ENCODE peak calls at places on chromosomes 13 and 19, in five cellular contexts. One of them, this sample, is unnamed.

GRCh38 chr13:25232937-25233515 is 54.3 kb downstream of the MTMR6 start:
- DNase-seq in BE2C: no peak
- DNase-seq in fibroblast of mammary gland: peak; percentile 47
- DNase-seq in IMR-90: peak; percentile 21
- DNase-seq in astrocyte: no peak
- DNase-seq in this sample: peak; percentile 38

GRCh38 chr13:30442854-30443379 is 20.6 kb downstream of the UBE2L5 start:
- DNase-seq in IMR-90: no peak
- DNase-seq in astrocyte: no peak
- DNase-seq in BE2C: no peak
- DNase-seq in fibroblast of mammary gland: no peak
- DNase-seq in this sample: no peak

GRCh38 chr19:44951179-44952159 is 3.7 kb upstream of the CLPTM1 start:
- DNase-seq in IMR-90: peak; percentile 82
- DNase-seq in fibroblast of mammary gland: peak; percentile 84
- DNase-seq in BE2C: peak; percentile 82
- DNase-seq in astrocyte: peak; percentile 52
- DNase-seq in this sample: peak; percentile 88

GRCh38 chr13:103101902-103102301 is 35.7 kb upstream of the SLC10A2 start:
- DNase-seq in IMR-90: no peak
- DNase-seq in astrocyte: no peak
- DNase-seq in BE2C: no peak
- DNase-seq in fibroblast of mammary gland: no peak
- DNase-seq in this sample: no peak

GRCh38 chr19:7637374-7638256 is 705 bp downstream of the STXBP2 start:
- DNase-seq in IMR-90: no peak
- DNase-seq in BE2C: no peak
- DNase-seq in fibroblast of mammary gland: no peak
- DNase-seq in astrocyte: no peak
- DNase-seq in this sample: no peak

GRCh38 chr13:94842901-94843300 is 130.6 kb upstream of the SOX21 start:
- DNase-seq in astrocyte: no peak
- DNase-seq in IMR-90: no peak
- DNase-seq in fibroblast of mammary gland: no peak
- DNase-seq in BE2C: no peak
- DNase-seq in this sample: no peak

GRCh38 chr19:50281491-50281890 is 47.7 kb downstream of the KCNC3 start:
- DNase-seq in BE2C: no peak
- DNase-seq in fibroblast of mammary gland: no peak
- DNase-seq in IMR-90: no peak
- DNase-seq in astrocyte: no peak
- DNase-seq in this sample: no peak

GRCh38 chr19:29485293-29485692 is 40.5 kb upstream of the VSTM2B start:
- DNase-seq in IMR-90: no peak
- DNase-seq in astrocyte: no peak
- DNase-seq in BE2C: no peak
- DNase-seq in fibroblast of mammary gland: no peak
- DNase-seq in this sample: no peak

GRCh38 chr13:97766749-97767148 is 186.7 kb upstream of the IPO5 start:
- DNase-seq in astrocyte: no peak
- DNase-seq in IMR-90: no peak
- DNase-seq in BE2C: no peak
- DNase-seq in fibroblast of mammary gland: peak; percentile 28
- DNase-seq in this sample: peak; percentile 10

GRCh38 chr13:64007334-64007733 is 2591.7 kb upstream of the PCDH20 start:
- DNase-seq in fibroblast of mammary gland: no peak
- DNase-seq in BE2C: no peak
- DNase-seq in IMR-90: peak; percentile 35
- DNase-seq in astrocyte: peak; percentile 20
- DNase-seq in this sample: peak; percentile 10

GRCh38 chr13:97881556-97881955 is 71.9 kb upstream of the IPO5 start:
- DNase-seq in astrocyte: no peak
- DNase-seq in IMR-90: no peak
- DNase-seq in fibroblast of mammary gland: no peak
- DNase-seq in BE2C: no peak
- DNase-seq in this sample: no peak

GRCh38 chr19:50495020-50495531 is 15.9 kb downstream of the JOSD2 start:
- DNase-seq in astrocyte: no peak
- DNase-seq in fibroblast of mammary gland: no peak
- DNase-seq in IMR-90: no peak
- DNase-seq in BE2C: no peak
- DNase-seq in this sample: no peak

GRCh38 chr13:60066206-60066605 is 97.5 kb downstream of the DIAPH3 start:
- DNase-seq in fibroblast of mammary gland: no peak
- DNase-seq in IMR-90: no peak
- DNase-seq in BE2C: no peak
- DNase-seq in astrocyte: no peak
- DNase-seq in this sample: no peak

GRCh38 chr19:2332341-2333026 is 4.0 kb downstream of the SPPL2B start:
- DNase-seq in astrocyte: no peak
- DNase-seq in BE2C: peak; percentile 92
- DNase-seq in fibroblast of mammary gland: no peak
- DNase-seq in IMR-90: no peak
- DNase-seq in this sample: no peak

GRCh38 chr13:23455401-23456185 is 22.1 kb upstream of the SACS start:
- DNase-seq in BE2C: no peak
- DNase-seq in fibroblast of mammary gland: no peak
- DNase-seq in IMR-90: no peak
- DNase-seq in astrocyte: no peak
- DNase-seq in this sample: no peak

GRCh38 chr19:12952488-12953455 is 4.3 kb downstream of the GADD45GIP1 start:
- DNase-seq in astrocyte: peak; percentile 80
- DNase-seq in BE2C: peak; percentile 75
- DNase-seq in IMR-90: peak; percentile 88
- DNase-seq in fibroblast of mammary gland: peak; percentile 87
- DNase-seq in this sample: peak; percentile 93

GRCh38 chr13:50222569-50223332 is 207.5 kb downstream of the KCNRG start:
- DNase-seq in fibroblast of mammary gland: peak; percentile 95
- DNase-seq in astrocyte: peak; percentile 76
- DNase-seq in BE2C: no peak
- DNase-seq in IMR-90: peak; percentile 68
- DNase-seq in this sample: peak; percentile 95

GRCh38 chr13:75437582-75438318 is 44.2 kb downstream of the TBC1D4 start:
- DNase-seq in fibroblast of mammary gland: peak; percentile 53
- DNase-seq in IMR-90: peak; percentile 35
- DNase-seq in BE2C: no peak
- DNase-seq in astrocyte: peak; percentile 35
- DNase-seq in this sample: peak; percentile 38

GRCh38 chr13:113665582-113666323 is 1.3 kb upstream of the GRK1 start:
- DNase-seq in BE2C: peak; percentile 3
- DNase-seq in IMR-90: no peak
- DNase-seq in astrocyte: no peak
- DNase-seq in fibroblast of mammary gland: no peak
- DNase-seq in this sample: no peak

GRCh38 chr19:54162884-54163283 is 3.4 kb upstream of the LENG1 start:
- DNase-seq in IMR-90: no peak
- DNase-seq in BE2C: no peak
- DNase-seq in astrocyte: no peak
- DNase-seq in fibroblast of mammary gland: no peak
- DNase-seq in this sample: no peak

GRCh38 chr19:2338751-2339643 is 10.5 kb downstream of the SPPL2B start:
- DNase-seq in astrocyte: no peak
- DNase-seq in BE2C: no peak
- DNase-seq in IMR-90: no peak
- DNase-seq in fibroblast of mammary gland: no peak
- DNase-seq in this sample: no peak

GRCh38 chr19:7973883-7974282 is 30.4 kb upstream of the TIMM44 start:
- DNase-seq in fibroblast of mammary gland: no peak
- DNase-seq in IMR-90: no peak
- DNase-seq in astrocyte: no peak
- DNase-seq in BE2C: no peak
- DNase-seq in this sample: no peak

GRCh38 chr13:114063545-114064515 is 68.6 kb downstream of the RASA3 start:
- DNase-seq in BE2C: no peak
- DNase-seq in fibroblast of mammary gland: peak; percentile 81
- DNase-seq in IMR-90: peak; percentile 61
- DNase-seq in astrocyte: peak; percentile 58
- DNase-seq in this sample: peak; percentile 71

GRCh38 chr13:50219743-50220142 is 204.5 kb downstream of the KCNRG start:
- DNase-seq in astrocyte: no peak
- DNase-seq in BE2C: no peak
- DNase-seq in fibroblast of mammary gland: no peak
- DNase-seq in IMR-90: no peak
- DNase-seq in this sample: no peak

GRCh38 chr13:51435002-51435578 is 17.7 kb downstream of the INTS6 start:
- DNase-seq in astrocyte: no peak
- DNase-seq in IMR-90: peak; percentile 49
- DNase-seq in BE2C: no peak
- DNase-seq in fibroblast of mammary gland: peak; percentile 46
- DNase-seq in this sample: peak; percentile 62

GRCh38 chr19:45577111-45577905 is 7.3 kb downstream of the OPA3 start:
- DNase-seq in fibroblast of mammary gland: peak; percentile 95
- DNase-seq in astrocyte: peak; percentile 94
- DNase-seq in IMR-90: peak; percentile 95
- DNase-seq in BE2C: no peak
- DNase-seq in this sample: peak; percentile 89

GRCh38 chr19:50695251-50696064 is 24.1 kb downstream of the SHANK1 start:
- DNase-seq in BE2C: peak; percentile 75
- DNase-seq in astrocyte: no peak
- DNase-seq in fibroblast of mammary gland: no peak
- DNase-seq in IMR-90: no peak
- DNase-seq in this sample: no peak

GRCh38 chr19:2477732-2478191 is 1.8 kb downstream of the GADD45B start:
- DNase-seq in BE2C: no peak
- DNase-seq in fibroblast of mammary gland: peak; percentile 55
- DNase-seq in astrocyte: no peak
- DNase-seq in IMR-90: peak; percentile 49
- DNase-seq in this sample: peak; percentile 66

GRCh38 chr13:39347926-39348901 is 254.8 kb downstream of the LHFPL6 start:
- DNase-seq in astrocyte: no peak
- DNase-seq in fibroblast of mammary gland: no peak
- DNase-seq in BE2C: no peak
- DNase-seq in IMR-90: no peak
- DNase-seq in this sample: no peak

GRCh38 chr19:43555185-43555770 is 20.0 kb downstream of the XRCC1 start:
- DNase-seq in BE2C: peak; percentile 84
- DNase-seq in fibroblast of mammary gland: peak; percentile 69
- DNase-seq in IMR-90: peak; percentile 66
- DNase-seq in astrocyte: peak; percentile 40
- DNase-seq in this sample: peak; percentile 71

GRCh38 chr19:16882146-16882545 is 6.7 kb upstream of the F2RL3 start:
- DNase-seq in fibroblast of mammary gland: no peak
- DNase-seq in BE2C: no peak
- DNase-seq in IMR-90: no peak
- DNase-seq in astrocyte: no peak
- DNase-seq in this sample: no peak

GRCh38 chr13:44197791-44198770 is 175.5 kb upstream of the SERP2 start:
- DNase-seq in astrocyte: peak; percentile 48
- DNase-seq in fibroblast of mammary gland: no peak
- DNase-seq in IMR-90: peak; percentile 17
- DNase-seq in BE2C: no peak
- DNase-seq in this sample: peak; percentile 64

GRCh38 chr13:49248433-49249002 is 793 bp downstream of the CDADC1 start:
- DNase-seq in astrocyte: peak; percentile 27
- DNase-seq in BE2C: no peak
- DNase-seq in fibroblast of mammary gland: peak; percentile 45
- DNase-seq in IMR-90: peak; percentile 29
- DNase-seq in this sample: peak; percentile 54

GRCh38 chr13:80030491-80030890 is 310.4 kb downstream of the SPRY2 start:
- DNase-seq in fibroblast of mammary gland: peak; percentile 42
- DNase-seq in IMR-90: no peak
- DNase-seq in BE2C: peak; percentile 65
- DNase-seq in astrocyte: no peak
- DNase-seq in this sample: no peak

DNA sequence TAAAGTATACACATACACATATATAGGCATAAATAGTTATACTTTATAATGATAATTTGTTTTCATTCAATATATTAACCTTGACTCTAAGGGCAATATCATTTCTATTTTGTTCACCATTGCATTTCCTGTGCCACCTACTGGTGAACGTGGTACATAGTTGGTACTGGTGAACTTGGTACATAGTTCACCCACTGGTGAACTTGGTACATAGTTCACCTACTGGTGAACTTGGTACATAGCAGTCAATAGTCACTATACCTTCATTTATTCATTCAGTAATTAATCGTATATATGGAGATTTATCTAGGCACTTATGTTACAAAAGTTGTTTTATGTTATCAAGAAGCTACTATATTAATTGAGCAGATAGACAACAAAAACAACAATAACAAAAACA is 172.6 kb upstream of the ATXN8OS start:
- DNase-seq in fibroblast of mammary gland: no peak
- DNase-seq in astrocyte: no peak
- DNase-seq in IMR-90: no peak
- DNase-seq in BE2C: peak; percentile 46
- DNase-seq in this sample: no peak
- TF ChIP-seq CTCF in fibroblast of mammary gland: no peak
- TF ChIP-seq CTCF in astrocyte: peak; percentile 38
- TF ChIP-seq CTCF in IMR-90: no peak
- TF ChIP-seq CTCF in BE2C: peak; percentile 86
- TF ChIP-seq CTCF in this sample: no peak

DNA sequence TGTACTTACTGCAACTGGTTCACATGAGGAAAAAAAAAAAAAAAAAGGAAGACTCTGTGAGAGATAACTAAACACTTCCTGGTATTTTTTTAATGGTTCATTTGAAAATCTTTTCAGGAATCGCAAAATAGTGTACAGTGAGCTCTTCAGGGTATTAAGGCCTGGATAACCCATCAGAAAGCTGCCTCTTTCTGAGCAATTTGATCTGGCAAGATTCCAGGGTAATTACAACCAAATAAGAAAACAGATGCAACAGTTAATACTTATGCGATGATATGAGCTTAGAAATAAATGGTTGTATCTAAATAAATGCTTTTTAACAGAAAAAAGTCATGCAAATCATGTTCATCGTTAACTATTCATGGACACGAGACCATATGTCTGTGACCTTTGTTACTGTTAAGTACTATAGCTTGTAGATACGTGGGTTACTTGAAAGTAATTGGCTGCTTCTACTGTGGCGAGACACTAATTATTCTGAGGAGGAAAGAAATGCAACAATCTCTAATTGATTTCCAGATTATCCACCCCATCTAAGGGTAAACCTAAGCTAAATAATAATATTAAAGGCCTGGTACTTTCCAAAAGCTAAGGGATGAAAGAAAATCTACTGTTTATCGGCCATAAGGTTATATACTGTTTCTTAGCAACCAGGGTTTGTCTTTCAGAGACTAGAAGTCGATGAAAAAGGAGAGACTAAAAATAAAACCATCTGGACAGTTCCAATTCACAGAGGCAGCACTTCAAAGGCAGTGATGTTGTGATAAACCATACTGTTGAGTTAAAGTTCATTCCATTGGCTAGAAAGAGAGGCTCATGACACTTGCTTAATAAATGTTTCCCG is 1.7 kb downstream of the EPSTI1 start:
- DNase-seq in fibroblast of mammary gland: peak; percentile 56
- DNase-seq in astrocyte: no peak
- DNase-seq in BE2C: no peak
- DNase-seq in IMR-90: peak; percentile 57
- DNase-seq in this sample: peak; percentile 16
- H3K4me3 ChIP-seq in fibroblast of mammary gland: no peak overlapping the region
- H3K4me3 ChIP-seq in astrocyte: no peak overlapping the region
- H3K4me3 ChIP-seq in BE2C: no peak overlapping the region
- H3K4me3 ChIP-seq in IMR-90: no peak overlapping the region
- H3K4me3 ChIP-seq in this sample: no peak overlapping the region

GRCh38 chr19:36051236-36051635 is 2.8 kb downstream of the THAP8 start:
- DNase-seq in astrocyte: no peak
- DNase-seq in IMR-90: no peak
- DNase-seq in BE2C: no peak
- DNase-seq in fibroblast of mammary gland: no peak
- DNase-seq in this sample: no peak
- TF ChIP-seq CTCF in astrocyte: no peak
- TF ChIP-seq CTCF in IMR-90: peak; percentile 23
- TF ChIP-seq CTCF in BE2C: peak; percentile 44
- TF ChIP-seq CTCF in fibroblast of mammary gland: peak; percentile 14
- TF ChIP-seq CTCF in this sample: peak; percentile 11

GRCh38 chr13:33490461-33491327 is 205.1 kb upstream of the STARD13 start:
- DNase-seq in IMR-90: no peak
- DNase-seq in fibroblast of mammary gland: no peak
- DNase-seq in BE2C: no peak
- DNase-seq in astrocyte: no peak
- DNase-seq in this sample: peak; percentile 29
- H3K4me3 ChIP-seq in IMR-90: no peak overlapping the region
- H3K4me3 ChIP-seq in fibroblast of mammary gland: no peak overlapping the region
- H3K4me3 ChIP-seq in BE2C: no peak overlapping the region
- H3K4me3 ChIP-seq in astrocyte: no peak overlapping the region
- H3K4me3 ChIP-seq in this sample: no peak overlapping the region